ENCODE peak calls at places on chromosomes 13 and 19, in eight cellular contexts. One of them, this sample, is unnamed.

GRCh38 chr19:41366089-41366488 is 2.1 kb upstream of the B9D2 start:
- DNase-seq in gastrocnemius medialis: no peak
- DNase-seq in EL: no peak
- DNase-seq in stimulated activated naive CD8-positive, alpha-beta T cell treated with anti-CD3 and anti-CD28 coated beads, Interleukin-15, Interleukin-2, amounts not matched to agents 100 U/mL and 50 U/mL, for 24 hours: no peak
- DNase-seq in HCEC 1CT: peak; percentile 14
- DNase-seq in stimulated activated naive CD4-positive, alpha-beta T cell: no peak
- DNase-seq in posterior cingulate gyrus: no peak
- DNase-seq in stimulated activated CD4-positive, alpha-beta T cell treated with anti-CD3 and anti-CD28 coated beads, Interleukin-4, amount 100 ng/mL, for 48 hours: no peak
- DNase-seq in this sample: no peak

GRCh38 chr13:87274209-87274819 is 396.9 kb upstream of the SLITRK5 start:
- DNase-seq in HCEC 1CT: peak; percentile 34
- DNase-seq in stimulated activated CD4-positive, alpha-beta T cell treated with anti-CD3 and anti-CD28 coated beads, Interleukin-4, amount 100 ng/mL, for 48 hours: peak; percentile 3
- DNase-seq in stimulated activated naive CD8-positive, alpha-beta T cell treated with anti-CD3 and anti-CD28 coated beads, Interleukin-15, Interleukin-2, amounts not matched to agents 100 U/mL and 50 U/mL, for 24 hours: peak; percentile 26
- DNase-seq in EL: no peak
- DNase-seq in posterior cingulate gyrus: no peak
- DNase-seq in stimulated activated naive CD4-positive, alpha-beta T cell: no peak
- DNase-seq in gastrocnemius medialis: no peak
- DNase-seq in this sample: peak; percentile 64

GRCh38 chr13:21435710-21436151 is 23.4 kb downstream of the ZDHHC20 start:
- DNase-seq in stimulated activated CD4-positive, alpha-beta T cell treated with anti-CD3 and anti-CD28 coated beads, Interleukin-4, amount 100 ng/mL, for 48 hours: peak; percentile 13
- DNase-seq in EL: peak; percentile 86
- DNase-seq in gastrocnemius medialis: peak; percentile 30
- DNase-seq in stimulated activated naive CD4-positive, alpha-beta T cell: no peak
- DNase-seq in posterior cingulate gyrus: peak; percentile 35
- DNase-seq in HCEC 1CT: peak; percentile 84
- DNase-seq in stimulated activated naive CD8-positive, alpha-beta T cell treated with anti-CD3 and anti-CD28 coated beads, Interleukin-15, Interleukin-2, amounts not matched to agents 100 U/mL and 50 U/mL, for 24 hours: peak; percentile 40
- DNase-seq in this sample: peak; percentile 85

GRCh38 chr19:49847731-49848696 is 2.9 kb upstream of the PTOV1 start:
- DNase-seq in stimulated activated CD4-positive, alpha-beta T cell treated with anti-CD3 and anti-CD28 coated beads, Interleukin-4, amount 100 ng/mL, for 48 hours: no peak
- DNase-seq in stimulated activated naive CD8-positive, alpha-beta T cell treated with anti-CD3 and anti-CD28 coated beads, Interleukin-15, Interleukin-2, amounts not matched to agents 100 U/mL and 50 U/mL, for 24 hours: no peak
- DNase-seq in HCEC 1CT: peak; percentile 87
- DNase-seq in posterior cingulate gyrus: no peak
- DNase-seq in EL: peak; percentile 92
- DNase-seq in stimulated activated naive CD4-positive, alpha-beta T cell: no peak
- DNase-seq in gastrocnemius medialis: no peak
- DNase-seq in this sample: peak; percentile 89

GRCh38 chr13:107421951-107422350 is 793.4 kb downstream of the LIG4 start:
- DNase-seq in gastrocnemius medialis: no peak
- DNase-seq in stimulated activated naive CD4-positive, alpha-beta T cell: no peak
- DNase-seq in HCEC 1CT: peak; percentile 76
- DNase-seq in EL: no peak
- DNase-seq in posterior cingulate gyrus: no peak
- DNase-seq in stimulated activated naive CD8-positive, alpha-beta T cell treated with anti-CD3 and anti-CD28 coated beads, Interleukin-15, Interleukin-2, amounts not matched to agents 100 U/mL and 50 U/mL, for 24 hours: no peak
- DNase-seq in stimulated activated CD4-positive, alpha-beta T cell treated with anti-CD3 and anti-CD28 coated beads, Interleukin-4, amount 100 ng/mL, for 48 hours: no peak
- DNase-seq in this sample: peak; percentile 45

GRCh38 chr13:39900106-39900750 is 244.8 kb downstream of the COG6 start:
- DNase-seq in stimulated activated naive CD8-positive, alpha-beta T cell treated with anti-CD3 and anti-CD28 coated beads, Interleukin-15, Interleukin-2, amounts not matched to agents 100 U/mL and 50 U/mL, for 24 hours: no peak
- DNase-seq in stimulated activated CD4-positive, alpha-beta T cell treated with anti-CD3 and anti-CD28 coated beads, Interleukin-4, amount 100 ng/mL, for 48 hours: no peak
- DNase-seq in EL: no peak
- DNase-seq in posterior cingulate gyrus: no peak
- DNase-seq in gastrocnemius medialis: no peak
- DNase-seq in stimulated activated naive CD4-positive, alpha-beta T cell: no peak
- DNase-seq in HCEC 1CT: no peak
- DNase-seq in this sample: no peak

GRCh38 chr13:85074543-85075313 is 724.5 kb downstream of the SLITRK6 start:
- DNase-seq in stimulated activated naive CD4-positive, alpha-beta T cell: no peak
- DNase-seq in gastrocnemius medialis: no peak
- DNase-seq in stimulated activated CD4-positive, alpha-beta T cell treated with anti-CD3 and anti-CD28 coated beads, Interleukin-4, amount 100 ng/mL, for 48 hours: no peak
- DNase-seq in HCEC 1CT: no peak
- DNase-seq in posterior cingulate gyrus: no peak
- DNase-seq in stimulated activated naive CD8-positive, alpha-beta T cell treated with anti-CD3 and anti-CD28 coated beads, Interleukin-15, Interleukin-2, amounts not matched to agents 100 U/mL and 50 U/mL, for 24 hours: no peak
- DNase-seq in EL: no peak
- DNase-seq in this sample: no peak

GRCh38 chr19:18157465-18158063 is 4.6 kb downstream of the PIK3R2 start:
- DNase-seq in posterior cingulate gyrus: peak; percentile 71
- DNase-seq in stimulated activated naive CD4-positive, alpha-beta T cell: no peak
- DNase-seq in HCEC 1CT: no peak
- DNase-seq in stimulated activated naive CD8-positive, alpha-beta T cell treated with anti-CD3 and anti-CD28 coated beads, Interleukin-15, Interleukin-2, amounts not matched to agents 100 U/mL and 50 U/mL, for 24 hours: no peak
- DNase-seq in stimulated activated CD4-positive, alpha-beta T cell treated with anti-CD3 and anti-CD28 coated beads, Interleukin-4, amount 100 ng/mL, for 48 hours: no peak
- DNase-seq in gastrocnemius medialis: no peak
- DNase-seq in EL: no peak
- DNase-seq in this sample: no peak

GRCh38 chr19:3851254-3852176 is 17.3 kb downstream of the ZFR2 start:
- DNase-seq in gastrocnemius medialis: no peak
- DNase-seq in posterior cingulate gyrus: no peak
- DNase-seq in EL: peak; percentile 23
- DNase-seq in stimulated activated naive CD4-positive, alpha-beta T cell: no peak
- DNase-seq in stimulated activated CD4-positive, alpha-beta T cell treated with anti-CD3 and anti-CD28 coated beads, Interleukin-4, amount 100 ng/mL, for 48 hours: no peak
- DNase-seq in HCEC 1CT: no peak
- DNase-seq in stimulated activated naive CD8-positive, alpha-beta T cell treated with anti-CD3 and anti-CD28 coated beads, Interleukin-15, Interleukin-2, amounts not matched to agents 100 U/mL and 50 U/mL, for 24 hours: no peak
- DNase-seq in this sample: peak; percentile 16